ENCODE peak calls at places on chromosomes 6 and 20, in seven cellular contexts. J is heart right ventricle, R is right atrium auricular region, W is GM12865, P is neural progenitor cell, L is BE2C, Y is cardiac fibroblast. M is an unnamed sample.

GRCh38 chr6:151044465-151045441 is 179.3 kb downstream of the MTHFD1L start:
- DNase-seq in P (peak), L (no peak), J (peak), W (no peak), R (peak), Y (peak), M (no peak)

GRCh38 chr6:7414811-7415210 is 25.2 kb downstream of the RIOK1 start:
- DNase-seq in P (no peak), J (no peak), W (no peak), Y (peak), L (no peak), R (no peak), M (no peak)

GRCh38 chr6:80211295-80211694 is 104.8 kb downstream of the BCKDHB start:
- DNase-seq in J (no peak), W (peak), R (no peak), L (no peak), Y (peak), P (no peak), M (no peak)

GRCh38 chr6:119137194-119138072 is 59.0 kb upstream of the FAM184A start:
- DNase-seq in R (no peak), W (no peak), L (peak), J (no peak), P (no peak), Y (peak), M (no peak)

GRCh38 chr20:61573415-61574305 is 321.6 kb downstream of the CDH4 start:
- DNase-seq in P (no peak), W (no peak), R (no peak), Y (no peak), J (no peak), L (no peak), M (no peak)

GRCh38 chr20:43404880-43405279 is 52.8 kb upstream of the SRSF6 start:
- DNase-seq in J (no peak), L (no peak), W (peak), R (no peak), P (peak), Y (peak), M (no peak)

GRCh38 chr20:58691773-58692578 is 624 bp upstream of the NPEPL1 start:
- DNase-seq in Y (peak), R (peak), P (no peak), W (no peak), L (no peak), J (peak), M (no peak)

GRCh38 chr20:58137236-58137635 is 91.2 kb downstream of the ANKRD60 start:
- DNase-seq in W (no peak), L (no peak), R (peak), Y (no peak), J (no peak), P (no peak), M (no peak)

GRCh38 chr20:12837646-12838045 is 171.1 kb upstream of the SPTLC3 start:
- DNase-seq in Y (no peak), J (no peak), R (no peak), P (no peak), W (no peak), L (no peak), M (no peak)

GRCh38 chr6:167543602-167544506 is 219.0 kb downstream of the TTLL2 start:
- DNase-seq in L (no peak), P (no peak), J (no peak), Y (peak), R (no peak), W (no peak), M (no peak)

GRCh38 chr6:132045877-132046276 is 94.7 kb upstream of the CCN2 start:
- DNase-seq in P (no peak), Y (no peak), J (no peak), W (no peak), L (no peak), R (no peak), M (no peak)

DNA sequence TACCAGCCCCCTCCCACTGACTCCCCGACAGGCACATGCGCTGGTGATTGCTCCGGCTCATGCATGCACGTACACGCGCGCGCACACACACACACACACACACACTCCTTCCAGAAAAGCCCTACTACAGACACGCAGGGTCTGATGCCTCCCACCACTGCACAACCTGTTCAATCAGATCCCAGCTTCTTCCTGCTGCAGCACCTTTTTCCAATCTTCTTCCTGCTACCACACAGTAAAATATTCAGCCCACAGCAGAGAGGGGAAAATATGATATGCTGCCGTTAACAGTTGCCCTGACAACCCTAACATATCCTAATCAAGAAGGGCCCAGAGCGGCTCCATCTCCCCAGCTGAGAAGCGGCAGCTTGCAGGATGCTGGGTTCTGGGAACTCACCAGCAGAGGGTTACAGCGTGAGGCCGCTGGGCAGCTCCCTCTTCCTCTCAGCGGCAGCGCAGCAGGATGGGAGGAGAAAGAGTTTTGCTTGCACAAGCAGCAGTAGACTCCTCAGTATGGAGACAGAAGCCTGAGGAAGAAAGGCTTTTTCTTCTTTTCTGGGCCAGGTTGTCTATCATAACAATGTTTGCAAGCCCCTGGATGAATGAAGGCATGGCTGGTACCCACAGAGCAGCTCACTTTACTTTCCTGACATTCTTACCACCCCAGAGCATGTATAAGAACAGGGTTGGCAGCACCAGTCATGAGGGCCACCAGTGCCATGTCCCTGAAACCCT is 23.9 kb downstream of the MAP7 start:
- DNase-seq in J (peak), W (no peak), R (peak), Y (peak), P (peak), L (peak), M (no peak)
- TF ChIP-seq CTCF in J (peak), W (no peak), R (no peak), Y (peak), P (peak), L (peak), M (peak)

DNA sequence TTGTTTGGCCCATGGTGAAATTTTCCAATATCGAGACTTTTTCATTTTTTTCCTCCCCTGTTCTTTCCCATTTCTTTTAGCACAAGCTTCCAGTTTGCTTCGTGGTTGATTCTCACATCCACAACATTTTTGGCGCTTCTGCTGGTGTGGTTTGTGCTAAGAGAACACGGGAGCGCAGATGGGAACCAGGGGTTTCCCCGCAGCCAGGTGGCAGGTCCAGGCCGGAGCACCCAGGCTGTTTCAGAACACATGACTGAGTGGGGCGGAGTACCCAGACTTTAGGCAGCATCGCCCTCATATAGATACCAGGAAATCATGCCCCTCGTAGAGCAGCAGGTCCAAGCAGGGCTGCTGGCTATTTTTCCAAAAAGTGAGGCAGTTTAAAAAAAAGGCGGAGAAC is 58.0 kb downstream of the SYTL3 start:
- DNase-seq in J (no peak), R (no peak), Y (peak), L (no peak), P (no peak), W (peak), M (no peak)
- H3K4me3 ChIP-seq in J (no peak), R (peak), Y (no peak), L (no peak), P (no peak), W (no peak), M (no peak)

DNA sequence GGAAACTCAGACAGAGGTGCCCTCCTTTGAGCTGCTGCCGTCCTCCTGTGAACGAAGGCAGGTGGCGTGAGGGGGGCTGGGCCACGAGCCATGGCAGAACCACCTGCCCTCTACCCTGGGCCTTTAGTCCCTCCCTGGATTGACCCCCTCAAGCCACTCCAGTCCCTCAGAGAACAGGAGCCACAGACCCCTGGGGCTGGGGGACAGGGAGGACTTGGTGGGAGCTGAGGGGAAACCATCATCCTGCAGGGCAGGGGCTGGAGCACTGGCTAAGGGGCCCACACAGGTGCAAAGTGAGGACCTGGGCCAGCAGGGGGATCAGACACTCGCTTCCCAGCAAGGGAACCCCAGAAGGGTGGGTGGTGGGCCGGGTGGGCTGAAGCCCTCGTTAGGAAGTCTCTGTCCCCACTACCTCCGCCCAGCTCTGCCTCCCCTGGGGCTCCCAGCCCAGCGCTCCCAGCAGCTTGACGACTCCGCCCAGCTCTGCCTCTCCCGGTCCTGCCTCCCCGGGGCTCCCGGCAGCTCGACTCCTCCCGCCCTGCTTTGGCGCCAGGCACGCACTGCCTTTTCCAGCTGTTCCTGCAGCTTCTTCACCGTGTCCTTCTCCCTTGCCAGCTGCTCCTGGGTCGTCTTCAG is 44.4 kb downstream of the DSTN start:
- DNase-seq in W (no peak), P (no peak), L (peak), J (peak), Y (peak), R (peak), M (no peak)
- TF ChIP-seq CTCF in W (no peak), P (no peak), L (no peak), J (no peak), Y (no peak), R (no peak), M (no peak)

DNA sequence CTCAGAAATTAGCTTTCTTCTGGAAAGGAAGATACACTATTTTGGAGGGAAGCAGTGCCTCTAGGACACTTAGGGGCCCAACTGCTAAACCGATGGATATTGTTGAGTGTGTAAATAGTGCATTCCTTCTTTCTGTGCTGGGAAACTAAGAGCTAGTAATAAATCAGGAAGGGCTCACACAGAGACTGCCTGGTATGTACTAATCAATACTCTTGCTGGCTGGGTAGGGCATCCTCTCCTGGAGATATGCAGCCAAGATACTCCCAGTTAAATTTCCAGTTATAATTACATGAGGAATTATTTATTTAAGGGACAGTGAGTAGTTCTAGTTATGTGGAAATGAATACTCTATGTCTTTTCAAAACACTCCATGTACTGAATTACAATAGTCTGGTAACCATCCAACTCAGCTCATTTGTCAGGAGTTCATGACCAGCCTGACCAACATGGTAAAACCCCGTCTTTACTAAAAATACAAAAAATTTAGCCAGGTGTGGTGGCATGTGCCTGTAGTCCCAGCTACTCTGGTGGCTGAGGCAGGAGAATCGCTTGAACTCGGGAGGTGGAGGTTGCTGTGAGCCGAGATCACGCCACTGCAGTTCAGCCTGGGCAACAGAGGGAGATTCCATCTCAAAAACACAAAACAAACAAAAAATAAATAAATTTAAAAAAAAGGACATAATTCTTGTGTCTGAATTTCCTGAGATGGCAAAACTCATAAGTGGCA is 100.0 kb downstream of the OR2B2 start:
- DNase-seq in L (no peak), Y (no peak), P (no peak), R (no peak), W (no peak), J (no peak), M (no peak)
- H3K4me3 ChIP-seq in L (peak), Y (no peak), P (peak), R (no peak), W (peak), J (no peak), M (peak)

DNA sequence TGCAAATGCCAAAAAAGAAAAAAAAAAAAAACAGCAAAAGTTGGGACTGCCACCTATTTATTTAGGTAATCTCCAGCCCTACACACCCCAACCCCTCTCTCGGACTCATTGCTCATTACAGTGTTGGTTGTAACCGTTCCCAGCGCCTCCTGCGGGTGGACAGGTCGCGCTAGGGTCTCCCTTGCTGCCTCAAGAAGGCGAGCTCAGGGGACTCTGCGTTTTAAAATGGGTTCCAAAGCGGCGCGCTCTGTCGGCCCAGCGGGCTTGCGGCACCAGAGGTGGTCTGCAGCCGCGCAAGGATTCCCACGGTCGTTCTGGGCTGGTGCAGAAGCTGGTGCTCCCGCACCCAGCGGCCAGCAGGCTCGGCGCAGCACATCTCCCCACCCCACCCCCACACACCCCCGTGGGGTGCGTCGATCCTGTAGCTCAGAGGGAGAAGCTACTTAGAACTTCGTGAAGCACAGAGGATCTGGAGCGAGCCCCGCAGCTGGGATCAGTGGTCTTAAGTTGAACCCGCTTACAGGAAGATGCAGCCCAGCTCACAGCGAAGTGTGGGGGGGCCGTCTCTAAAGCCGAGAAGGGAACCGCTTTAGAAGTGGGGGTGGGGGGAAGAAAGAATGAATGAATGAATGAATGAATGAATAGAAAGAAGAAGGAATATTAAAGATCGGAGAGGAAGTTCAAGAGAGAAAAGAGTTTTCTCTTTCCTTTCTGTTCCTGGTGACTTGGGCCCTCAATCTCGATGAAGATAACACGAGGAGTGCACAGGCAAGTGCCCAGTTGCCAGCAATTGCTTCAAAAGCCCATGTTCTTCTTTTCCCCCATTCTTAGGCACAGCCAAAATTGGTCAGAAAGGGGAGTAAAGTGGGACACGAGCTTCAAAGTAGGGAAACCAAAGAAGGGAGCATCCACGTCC is 766 bp downstream of the TFAP2A start:
- DNase-seq in J (no peak), P (peak), L (no peak), R (no peak), Y (no peak), W (no peak), M (no peak)
- TF ChIP-seq CTCF in J (no peak), P (peak), L (no peak), R (no peak), Y (no peak), W (peak), M (peak)

GRCh38 chr6:163418273-163419029 is 3.9 kb downstream of the QKI start:
- DNase-seq in L (no peak), J (no peak), W (no peak), Y (peak), R (no peak), P (no peak), M (no peak)

GRCh38 chr6:163422574-163422973 is 8.1 kb downstream of the QKI start:
- DNase-seq in R (no peak), P (peak), Y (no peak), J (no peak), L (no peak), W (no peak), M (no peak)

GRCh38 chr6:163417595-163417994 is 3.1 kb downstream of the QKI start:
- DNase-seq in L (no peak), J (no peak), Y (peak), R (no peak), W (no peak), P (no peak), M (no peak)

GRCh38 chr6:163420315-163420667 is 5.8 kb downstream of the QKI start:
- DNase-seq in J (no peak), W (no peak), R (no peak), L (no peak), Y (no peak), P (no peak), M (no peak)

DNA sequence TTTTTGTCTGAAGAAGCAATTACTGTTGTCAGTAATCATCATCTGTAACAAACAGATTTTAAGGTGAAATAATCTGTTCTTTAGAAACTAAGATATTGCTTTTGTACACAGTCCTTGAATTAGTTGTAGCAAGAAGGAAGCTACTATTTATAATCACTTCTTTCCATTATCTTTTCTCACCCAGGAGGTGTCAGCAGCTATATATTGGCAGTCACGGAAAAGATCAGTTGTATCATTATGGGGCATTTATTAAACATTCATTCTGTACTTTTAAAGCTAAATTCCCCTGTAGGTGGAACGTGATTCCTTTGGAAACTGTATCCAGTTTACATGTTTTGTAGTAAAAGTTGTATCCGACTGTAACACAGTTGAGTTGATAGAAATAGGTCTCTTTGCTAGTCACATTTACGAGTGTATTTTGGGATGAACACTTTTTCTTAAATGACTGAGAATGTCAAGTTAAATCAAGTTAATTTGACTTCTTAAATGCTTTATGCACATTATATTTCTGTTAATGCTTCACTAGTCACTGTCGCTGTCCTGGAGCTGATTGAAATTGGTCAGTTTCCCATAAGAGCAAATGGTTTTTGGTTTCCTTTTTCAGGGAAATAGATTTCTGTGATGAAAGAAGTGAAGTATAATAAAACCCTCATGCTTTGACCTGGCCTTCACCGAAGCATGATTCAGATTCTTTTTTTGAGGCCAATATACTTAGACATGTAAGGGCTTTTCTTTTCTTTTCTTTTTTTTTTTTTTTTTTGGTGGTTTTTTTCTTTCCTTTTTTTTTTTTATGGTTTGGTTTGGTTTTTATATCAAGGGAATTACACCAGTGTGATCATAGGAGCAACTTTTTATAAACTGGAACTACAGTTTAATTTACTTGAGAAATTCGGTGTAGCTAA is 5.1 kb downstream of the QKI start:
- DNase-seq in W (peak), Y (peak), L (no peak), J (no peak), P (no peak), R (no peak), M (no peak)
- H3K4me3 ChIP-seq in W (peak), Y (no peak), L (peak), J (peak), P (peak), R (peak), M (peak)

M was measured in HFF-Myc.